ENCODE peak calls at places on chromosome 10, in eight cellular contexts. M, A, B, R, N, V, C and S are unnamed samples.

GRCh38 chr10:4512557-4513286 is 313.3 kb upstream of the AKR1E2 start:
- DNase-seq in C (no peak), A (peak), B (peak), V (peak), R (no peak), N (peak), M (no peak), S (peak)

GRCh38 chr10:131948501-131948900 is 33.2 kb downstream of the BNIP3 start:
- DNase-seq in R (no peak), B (no peak), M (no peak), N (peak), V (no peak), C (no peak), A (no peak), S (no peak)

GRCh38 chr10:88853155-88853554 is 1.5 kb upstream of the ANKRD22 start:
- DNase-seq in N (no peak), V (no peak), R (no peak), B (no peak), C (no peak), A (no peak), M (no peak), S (no peak)

GRCh38 chr10:105328441-105328840 is 687.4 kb downstream of the SORCS3 start:
- DNase-seq in C (no peak), N (no peak), R (no peak), V (no peak), A (peak), M (no peak), B (no peak), S (no peak)

GRCh38 chr10:113293167-113293566 is 259.7 kb upstream of the HABP2 start:
- DNase-seq in N (no peak), V (no peak), C (no peak), R (no peak), A (no peak), B (no peak), M (no peak), S (no peak)

GRCh38 chr10:4194231-4194630 is 409.2 kb upstream of the KLF6 start:
- DNase-seq in A (no peak), R (no peak), M (no peak), V (no peak), C (no peak), N (no peak), B (no peak), S (no peak)

GRCh38 chr10:95571390-95571789 is 10.2 kb upstream of the SORBS1 start:
- DNase-seq in M (no peak), A (no peak), B (no peak), N (no peak), R (no peak), C (no peak), V (no peak), S (no peak)

GRCh38 chr10:42975005-42975493 is 101.8 kb upstream of the RET start:
- DNase-seq in C (peak), M (no peak), N (peak), V (peak), R (peak), B (peak), A (no peak), S (no peak)

GRCh38 chr10:119278126-119278701 is 70.8 kb downstream of the GRK5 start:
- DNase-seq in B (peak), V (no peak), N (no peak), C (no peak), A (no peak), M (no peak), R (no peak), S (no peak)

GRCh38 chr10:110641256-110641655 is 2.9 kb upstream of the RBM20 start:
- DNase-seq in N (no peak), C (no peak), M (no peak), B (peak), R (no peak), V (peak), A (no peak), S (no peak)

GRCh38 chr10:15214237-15214636 is 45.7 kb upstream of the NMT2 start:
- DNase-seq in B (no peak), M (no peak), V (no peak), N (no peak), A (no peak), C (no peak), R (peak), S (no peak)

GRCh38 chr10:123157210-123157609 is 3.0 kb downstream of the BUB3 start:
- DNase-seq in C (no peak), M (no peak), A (no peak), V (no peak), B (no peak), N (no peak), R (no peak), S (peak)

GRCh38 chr10:123165445-123166072 is 11.4 kb downstream of the BUB3 start:
- DNase-seq in R (no peak), B (no peak), C (no peak), A (no peak), M (no peak), V (no peak), N (no peak), S (no peak)

GRCh38 chr10:123158682-123159081 is 4.5 kb downstream of the BUB3 start:
- DNase-seq in M (no peak), A (no peak), N (no peak), B (no peak), V (no peak), C (no peak), R (no peak), S (no peak)

GRCh38 chr10:123156091-123156490 is 1.9 kb downstream of the BUB3 start:
- DNase-seq in A (peak), M (no peak), R (no peak), V (no peak), B (no peak), N (no peak), C (no peak), S (peak)

DNA sequence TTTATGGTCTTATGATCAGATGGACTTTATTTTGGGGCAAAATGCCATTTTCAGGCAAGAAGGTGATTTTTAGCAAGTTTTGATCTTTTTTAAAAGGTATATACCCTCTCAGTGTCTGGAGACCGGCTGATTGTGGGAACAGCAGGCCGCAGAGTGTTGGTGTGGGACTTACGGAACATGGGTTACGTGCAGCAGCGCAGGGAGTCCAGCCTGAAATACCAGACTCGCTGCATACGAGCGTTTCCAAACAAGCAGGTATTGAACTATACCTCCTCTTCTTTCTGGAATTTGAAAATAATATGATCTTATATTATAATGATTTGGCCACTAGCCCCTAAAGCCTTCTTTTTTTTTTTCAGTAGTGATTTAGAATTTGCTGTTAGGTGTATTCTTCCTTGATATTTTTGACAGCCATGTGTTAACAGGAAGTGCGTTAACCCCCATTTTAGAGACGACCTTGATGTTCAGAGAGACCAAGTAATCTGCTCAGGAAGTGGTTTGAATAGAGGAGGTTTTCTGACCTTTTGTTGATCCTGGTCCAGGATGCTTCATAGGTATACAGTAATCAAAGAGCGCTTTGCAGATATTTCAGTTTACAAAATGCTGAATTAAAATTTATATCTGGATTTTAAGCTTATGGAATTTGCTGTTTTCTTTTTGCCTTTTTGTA is 6.2 kb downstream of the BUB3 start:
- DNase-seq in C (no peak), A (no peak), N (no peak), R (no peak), B (no peak), V (no peak), M (no peak), S (no peak)
- TF ChIP-seq CTCF in C (no peak), A (no peak), N (no peak), R (no peak), B (no peak), V (no peak), M (no peak), S (no peak)

DNA sequence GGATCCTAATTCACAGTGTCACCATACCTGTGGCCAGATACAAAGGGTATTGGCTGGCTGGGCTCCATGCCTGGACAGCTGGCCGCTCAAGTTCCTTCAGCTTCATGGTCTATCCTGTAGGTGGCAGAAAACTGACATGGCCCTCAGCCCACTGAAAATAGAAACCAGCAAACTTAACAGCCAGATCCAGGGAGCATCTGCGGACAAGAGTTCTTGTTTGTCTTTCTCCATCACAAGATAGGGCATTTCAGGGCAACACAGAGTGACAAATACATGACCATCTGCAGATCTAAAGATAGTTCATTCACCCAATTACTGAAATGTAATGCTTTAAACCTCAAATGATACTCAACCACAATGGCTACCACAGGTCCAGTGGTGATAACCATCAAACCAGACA is 2.8 kb downstream of the SEC31B start:
- DNase-seq in B (no peak), V (no peak), A (no peak), N (no peak), M (no peak), C (no peak), R (no peak), S (peak)
- TF ChIP-seq CTCF in B (peak), V (no peak), A (no peak), N (no peak), M (peak), C (no peak), R (no peak), S (peak)

GRCh38 chr10:68897336-68897741 is 3.8 kb upstream of the DDX50 start:
- DNase-seq in A (peak), C (no peak), M (peak), R (no peak), N (no peak), V (no peak), B (no peak), S (peak)
- TF ChIP-seq CTCF in A (peak), C (peak), M (peak), R (peak), N (peak), V (peak), B (peak), S (peak)

DNA sequence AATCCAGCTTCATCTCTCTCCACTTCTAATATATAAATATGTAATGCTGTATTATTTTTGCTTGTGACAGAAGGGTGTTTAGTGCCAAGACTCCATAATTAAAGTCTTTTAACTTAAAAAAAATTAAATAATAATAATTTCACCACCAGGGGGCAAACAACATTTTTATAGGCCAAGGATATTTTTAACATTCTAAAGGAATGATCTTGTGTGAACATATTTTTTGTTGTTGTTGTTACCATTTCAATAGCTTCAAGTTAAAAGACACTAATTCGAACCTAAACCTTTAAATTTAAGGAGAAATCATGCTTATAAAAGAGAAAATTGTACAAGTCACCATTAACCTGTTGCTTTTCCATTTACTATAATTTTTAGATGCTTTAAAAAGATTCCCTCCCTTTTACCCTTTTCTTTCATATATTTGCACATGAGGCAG is 7.5 kb upstream of the DNAJC1 start:
- DNase-seq in R (no peak), C (no peak), B (no peak), M (no peak), A (no peak), V (no peak), N (no peak), S (peak)
- TF ChIP-seq CTCF in R (no peak), C (peak), B (peak), M (peak), A (no peak), V (peak), N (peak), S (peak)

DNA sequence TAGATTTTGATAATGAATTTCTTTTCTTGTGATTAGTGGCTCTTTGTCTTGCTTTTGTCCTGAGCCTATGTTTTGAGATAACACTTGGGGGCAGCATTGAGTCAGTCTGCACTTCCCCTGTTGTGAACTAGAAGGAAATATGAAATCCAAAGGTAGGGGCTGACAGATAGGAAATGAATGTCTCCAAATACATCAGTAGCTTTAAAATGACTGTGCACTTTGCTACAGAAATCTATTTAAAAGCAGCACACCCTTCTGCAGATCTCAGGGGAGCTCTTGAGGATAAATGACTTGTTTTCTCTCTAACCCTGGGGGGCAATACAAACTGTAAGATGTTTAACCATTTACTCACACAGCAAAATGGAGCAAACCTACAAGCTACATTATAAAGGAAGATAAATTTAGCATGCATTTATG is 176.0 kb upstream of the MYO3A start:
- DNase-seq in A (no peak), N (no peak), M (peak), C (no peak), R (no peak), B (no peak), V (no peak), S (no peak)
- TF ChIP-seq CTCF in A (no peak), N (no peak), M (peak), C (no peak), R (peak), B (peak), V (peak), S (peak)

DNA sequence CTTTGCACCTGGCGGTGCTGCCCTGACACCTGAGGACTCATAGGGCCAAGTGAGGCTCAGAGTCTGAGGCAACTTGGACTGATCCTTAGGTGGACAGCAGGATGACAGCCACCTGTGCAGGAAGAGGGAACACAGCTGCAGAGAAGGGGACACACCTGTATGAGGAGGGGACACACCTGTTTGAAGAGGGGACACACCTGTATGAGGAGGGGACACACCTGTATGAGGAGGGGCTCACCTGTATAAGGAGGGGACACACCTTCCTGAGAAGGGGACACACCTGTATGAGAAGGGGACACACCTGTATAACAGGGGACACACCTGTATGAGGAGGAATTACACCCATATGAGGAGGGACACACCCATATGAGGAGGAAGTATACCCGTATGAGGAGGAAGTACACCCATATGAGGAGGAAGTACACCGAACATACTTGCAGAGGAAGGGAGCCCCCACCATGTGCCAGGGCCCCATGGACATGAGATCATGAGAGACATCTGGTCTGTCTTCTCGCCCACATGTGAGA is 285.9 kb downstream of the ADARB2 start:
- DNase-seq in A (no peak), C (no peak), B (no peak), V (no peak), N (no peak), M (no peak), R (no peak), S (no peak)
- TF ChIP-seq CTCF in A (no peak), C (no peak), B (no peak), V (no peak), N (no peak), M (no peak), R (no peak), S (no peak)

DNA sequence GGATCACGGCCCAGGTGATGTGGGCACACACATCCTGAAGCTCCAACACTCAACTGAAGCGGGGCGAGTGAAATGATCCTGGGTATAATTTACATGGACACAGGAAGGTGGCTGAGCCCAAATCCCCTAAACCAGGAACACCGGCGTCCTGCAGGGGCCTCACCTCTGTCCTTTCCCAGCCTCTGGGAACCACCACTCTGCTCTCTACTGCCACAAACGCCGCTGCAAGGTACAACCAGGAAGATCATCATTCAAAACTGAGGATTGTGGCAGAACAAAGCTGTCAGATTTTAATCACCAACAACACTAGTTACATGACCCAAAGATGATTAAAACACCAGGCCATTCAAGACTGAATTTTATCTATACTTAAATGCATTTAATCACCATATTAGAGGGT is 104.0 kb downstream of the DIP2C start:
- DNase-seq in B (no peak), C (no peak), R (no peak), V (no peak), M (no peak), A (no peak), N (no peak), S (no peak)
- TF ChIP-seq CTCF in B (no peak), C (no peak), R (no peak), V (no peak), M (no peak), A (no peak), N (no peak), S (no peak)

DNA sequence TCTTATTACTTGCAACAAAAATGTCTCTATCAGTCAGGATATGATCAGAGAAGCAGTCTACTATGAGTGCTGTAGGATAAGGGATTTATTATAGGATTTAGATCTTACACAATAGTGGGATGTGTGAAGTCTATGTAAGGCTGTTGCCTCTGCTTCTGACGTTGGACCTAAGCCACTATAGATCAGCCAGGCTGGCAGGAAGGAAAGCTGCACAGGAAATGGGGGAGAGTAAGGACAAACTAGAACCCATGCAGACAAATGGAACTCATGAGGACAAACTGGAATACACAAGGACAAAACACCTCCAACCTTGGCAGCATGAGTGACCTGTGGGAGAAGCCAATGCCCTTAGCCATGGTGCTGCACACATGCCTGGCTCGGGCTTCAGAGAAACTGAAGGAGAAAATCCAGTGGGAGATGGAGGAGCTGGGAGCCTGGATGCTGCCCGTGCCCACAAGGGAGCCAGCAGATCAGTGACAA is 147.1 kb upstream of the PCGF5 start:
- DNase-seq in R (no peak), B (no peak), M (no peak), V (no peak), N (no peak), C (no peak), A (no peak), S (no peak)
- TF ChIP-seq CTCF in R (no peak), B (no peak), M (no peak), V (no peak), N (no peak), C (no peak), A (no peak), S (no peak)

GRCh38 chr10:77890097-77890496 is 36.5 kb downstream of the DLG5 start:
- DNase-seq in R (no peak), N (no peak), B (no peak), C (no peak), M (no peak), A (no peak), V (no peak), S (no peak)
- TF ChIP-seq CTCF in R (no peak), N (no peak), B (no peak), C (no peak), M (no peak), A (no peak), V (no peak), S (peak)